ENCODE peak calls at places on chromosomes 7 and 10, in six cellular contexts. One of them, this sample, is unnamed. For H4K20me1, the result is how much of the 10 kb centered on the place peaks cover.

GRCh38 chr7:51123322-51124021 is 193.1 kb downstream of the COBL start:
- DNase-seq in GM23248: peak
- DNase-seq in MM.1S: no peak
- DNase-seq in PC-3: peak
- DNase-seq in HCT116: peak
- DNase-seq in SK-N-SH: no peak
- DNase-seq in this sample: no peak

GRCh38 chr10:36803229-36803628 is 322.2 kb upstream of the ANKRD30A start:
- DNase-seq in HCT116: no peak
- DNase-seq in PC-3: no peak
- DNase-seq in MM.1S: no peak
- DNase-seq in GM23248: no peak
- DNase-seq in SK-N-SH: no peak
- DNase-seq in this sample: no peak

GRCh38 chr7:39357648-39358047 is 208.6 kb upstream of the YAE1 start:
- DNase-seq in GM23248: no peak
- DNase-seq in HCT116: peak
- DNase-seq in MM.1S: no peak
- DNase-seq in SK-N-SH: no peak
- DNase-seq in PC-3: no peak
- DNase-seq in this sample: peak

GRCh38 chr10:119428789-119429188 is 113.7 kb downstream of the RGS10 start:
- DNase-seq in SK-N-SH: no peak
- DNase-seq in HCT116: no peak
- DNase-seq in MM.1S: no peak
- DNase-seq in PC-3: no peak
- DNase-seq in GM23248: no peak
- DNase-seq in this sample: no peak

GRCh38 chr7:93115796-93116195 is 2.0 kb downstream of the SAMD9 start:
- DNase-seq in GM23248: peak
- DNase-seq in HCT116: peak
- DNase-seq in SK-N-SH: no peak
- DNase-seq in MM.1S: no peak
- DNase-seq in PC-3: peak
- DNase-seq in this sample: no peak

GRCh38 chr10:88540355-88540754 is 42.8 kb downstream of the RNLS start:
- DNase-seq in PC-3: no peak
- DNase-seq in MM.1S: no peak
- DNase-seq in GM23248: no peak
- DNase-seq in SK-N-SH: no peak
- DNase-seq in HCT116: no peak
- DNase-seq in this sample: no peak

GRCh38 chr7:608954-609711 is 89.5 kb upstream of the PDGFA start:
- DNase-seq in GM23248: no peak
- DNase-seq in HCT116: no peak
- DNase-seq in MM.1S: no peak
- DNase-seq in PC-3: no peak
- DNase-seq in SK-N-SH: no peak
- DNase-seq in this sample: no peak

GRCh38 chr7:88106430-88106829 is 113.4 kb downstream of the SRI start:
- DNase-seq in MM.1S: no peak
- DNase-seq in GM23248: no peak
- DNase-seq in HCT116: no peak
- DNase-seq in PC-3: no peak
- DNase-seq in SK-N-SH: no peak
- DNase-seq in this sample: no peak

GRCh38 chr10:112711366-112711765 is 238.7 kb upstream of the TCF7L2 start:
- DNase-seq in GM23248: peak
- DNase-seq in HCT116: no peak
- DNase-seq in MM.1S: no peak
- DNase-seq in PC-3: peak
- DNase-seq in SK-N-SH: no peak
- DNase-seq in this sample: no peak

GRCh38 chr7:81503321-81503720 is 266.5 kb downstream of the HGF start:
- DNase-seq in HCT116: no peak
- DNase-seq in MM.1S: no peak
- DNase-seq in PC-3: no peak
- DNase-seq in SK-N-SH: no peak
- DNase-seq in GM23248: no peak
- DNase-seq in this sample: no peak

GRCh38 chr7:144063710-144064109 is 5.9 kb upstream of the OR2A25 start:
- DNase-seq in SK-N-SH: no peak
- DNase-seq in GM23248: no peak
- DNase-seq in PC-3: no peak
- DNase-seq in HCT116: peak
- DNase-seq in MM.1S: no peak
- DNase-seq in this sample: peak

DNA sequence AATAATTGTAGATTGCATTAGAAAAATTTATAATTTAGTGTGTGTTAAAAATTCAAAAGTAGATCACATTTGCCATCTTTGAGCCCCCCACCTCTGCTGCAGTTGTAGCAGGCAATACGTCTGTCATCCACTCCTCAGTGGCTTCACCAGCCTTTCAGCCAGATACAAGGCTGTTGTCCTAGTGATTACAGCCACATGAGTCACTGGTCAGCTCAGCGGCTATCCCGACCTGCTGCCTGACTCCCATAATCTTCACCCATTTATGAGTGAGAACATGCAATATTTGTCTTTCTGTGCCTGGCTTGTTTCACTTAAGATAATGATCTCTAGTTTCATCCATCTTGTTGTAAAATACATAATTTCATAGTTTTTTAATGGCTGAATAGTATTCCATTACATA is 9.2 kb downstream of the OR2A5 start:
- DNase-seq in GM23248: peak
- DNase-seq in MM.1S: no peak
- DNase-seq in PC-3: peak
- DNase-seq in SK-N-SH: no peak
- DNase-seq in HCT116: no peak
- DNase-seq in this sample: no peak
- TF ChIP-seq EZH2phosphoT487 in GM23248: no peak
- TF ChIP-seq EZH2phosphoT487 in MM.1S: no peak
- TF ChIP-seq EZH2phosphoT487 in PC-3: no peak
- TF ChIP-seq EZH2phosphoT487 in SK-N-SH: no peak
- TF ChIP-seq EZH2phosphoT487 in HCT116: no peak
- TF ChIP-seq EZH2phosphoT487 in this sample: no peak

GRCh38 chr7:107939472-107940145 is 48.6 kb downstream of the DLD start:
- DNase-seq in PC-3: peak
- DNase-seq in GM23248: peak
- DNase-seq in HCT116: no peak
- DNase-seq in MM.1S: no peak
- DNase-seq in SK-N-SH: no peak
- DNase-seq in this sample: no peak
- H3K9ac ChIP-seq in PC-3: no peak
- H3K9ac ChIP-seq in GM23248: peak
- H3K9ac ChIP-seq in HCT116: no peak
- H3K9ac ChIP-seq in MM.1S: no peak
- H3K9ac ChIP-seq in SK-N-SH: peak
- H3K9ac ChIP-seq in this sample: no peak

DNA sequence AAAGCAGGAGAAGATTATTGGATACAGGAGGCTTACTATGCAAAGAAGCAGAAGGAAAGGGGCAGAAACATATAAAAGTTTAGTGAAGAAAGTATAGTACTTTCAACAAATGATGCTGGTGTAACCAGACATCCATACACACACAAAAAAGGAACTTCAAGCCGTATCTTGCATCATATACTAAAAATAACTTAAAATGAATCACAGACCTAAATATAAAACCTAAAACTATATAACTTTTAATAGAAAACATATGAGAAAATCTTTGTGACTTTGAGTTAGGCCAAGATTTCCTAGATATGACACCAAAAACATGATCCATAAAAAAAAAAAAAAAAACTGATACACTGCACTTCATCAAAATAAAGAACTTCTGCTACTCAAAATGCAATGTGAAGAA is 40.9 kb downstream of the NUDCD3 start:
- DNase-seq in PC-3: no peak
- DNase-seq in GM23248: peak
- DNase-seq in MM.1S: no peak
- DNase-seq in HCT116: no peak
- DNase-seq in SK-N-SH: no peak
- DNase-seq in this sample: no peak
- H4K20me1 ChIP-seq in PC-3: under half
- H4K20me1 ChIP-seq in GM23248: under half
- H4K20me1 ChIP-seq in MM.1S: under half
- H4K20me1 ChIP-seq in HCT116: under half
- H4K20me1 ChIP-seq in SK-N-SH: under half
- H4K20me1 ChIP-seq in this sample: under half

GRCh38 chr7:129271500-129272355 is 46.9 kb downstream of the AHCYL2 start:
- DNase-seq in PC-3: peak
- DNase-seq in GM23248: peak
- DNase-seq in MM.1S: peak
- DNase-seq in SK-N-SH: peak
- DNase-seq in HCT116: peak
- DNase-seq in this sample: peak
- TF ChIP-seq EZH2phosphoT487 in PC-3: no peak
- TF ChIP-seq EZH2phosphoT487 in GM23248: no peak
- TF ChIP-seq EZH2phosphoT487 in MM.1S: no peak
- TF ChIP-seq EZH2phosphoT487 in SK-N-SH: no peak
- TF ChIP-seq EZH2phosphoT487 in HCT116: no peak
- TF ChIP-seq EZH2phosphoT487 in this sample: no peak